ENCODE peak calls at places on chromosome 4, in eight cellular contexts. One of them, this sample, is unnamed.
A peak's percentile ranks its signal among the peaks of the same experiment; 100 is the strongest.

GRCh38 chr4:159048166-159048886 is 54.6 kb upstream of the RAPGEF2 start:
- DNase-seq in CD4-positive, CD25-positive, alpha-beta regulatory T cell: no peak
- DNase-seq in left lung: peak; percentile 74
- DNase-seq in caudate nucleus: peak; percentile 6
- DNase-seq in body of pancreas: peak; percentile 76
- DNase-seq in CD4-positive, alpha-beta memory T cell: no peak
- DNase-seq in PC-9: peak; percentile 55
- DNase-seq in Panc1: peak; percentile 15
- DNase-seq in this sample: peak; percentile 81

GRCh38 chr4:174540175-174540574 is 17.9 kb upstream of the HPGD start:
- DNase-seq in left lung: no peak
- DNase-seq in CD4-positive, CD25-positive, alpha-beta regulatory T cell: no peak
- DNase-seq in Panc1: no peak
- DNase-seq in caudate nucleus: no peak
- DNase-seq in PC-9: no peak
- DNase-seq in CD4-positive, alpha-beta memory T cell: no peak
- DNase-seq in body of pancreas: no peak
- DNase-seq in this sample: no peak

GRCh38 chr4:65340382-65341109 is 329.7 kb downstream of the EPHA5 start:
- DNase-seq in PC-9: no peak
- DNase-seq in caudate nucleus: no peak
- DNase-seq in left lung: no peak
- DNase-seq in Panc1: no peak
- DNase-seq in CD4-positive, CD25-positive, alpha-beta regulatory T cell: no peak
- DNase-seq in CD4-positive, alpha-beta memory T cell: no peak
- DNase-seq in body of pancreas: no peak
- DNase-seq in this sample: no peak

GRCh38 chr4:58301384-58301783 is 1191.2 kb upstream of the IGFBP7 start:
- DNase-seq in body of pancreas: peak; percentile 16
- DNase-seq in Panc1: no peak
- DNase-seq in left lung: no peak
- DNase-seq in PC-9: no peak
- DNase-seq in CD4-positive, alpha-beta memory T cell: no peak
- DNase-seq in CD4-positive, CD25-positive, alpha-beta regulatory T cell: no peak
- DNase-seq in caudate nucleus: no peak
- DNase-seq in this sample: no peak

GRCh38 chr4:3224971-3225850 is 23.7 kb upstream of the MSANTD1 start:
- DNase-seq in PC-9: no peak
- DNase-seq in CD4-positive, CD25-positive, alpha-beta regulatory T cell: no peak
- DNase-seq in CD4-positive, alpha-beta memory T cell: no peak
- DNase-seq in body of pancreas: peak; percentile 10
- DNase-seq in Panc1: no peak
- DNase-seq in left lung: peak; percentile 31
- DNase-seq in caudate nucleus: no peak
- DNase-seq in this sample: peak; percentile 47

GRCh38 chr4:3786196-3786869 is 20.1 kb downstream of the ADRA2C start:
- DNase-seq in caudate nucleus: peak; percentile 47
- DNase-seq in Panc1: no peak
- DNase-seq in CD4-positive, CD25-positive, alpha-beta regulatory T cell: no peak
- DNase-seq in PC-9: no peak
- DNase-seq in left lung: no peak
- DNase-seq in body of pancreas: peak; percentile 68
- DNase-seq in CD4-positive, alpha-beta memory T cell: no peak
- DNase-seq in this sample: no peak

GRCh38 chr4:30600246-30600645 is 119.9 kb upstream of the PCDH7 start:
- DNase-seq in PC-9: no peak
- DNase-seq in Panc1: no peak
- DNase-seq in body of pancreas: no peak
- DNase-seq in left lung: no peak
- DNase-seq in CD4-positive, alpha-beta memory T cell: no peak
- DNase-seq in caudate nucleus: no peak
- DNase-seq in CD4-positive, CD25-positive, alpha-beta regulatory T cell: no peak
- DNase-seq in this sample: no peak

GRCh38 chr4:2824329-2825183 is 19.1 kb upstream of the ADD1 start:
- DNase-seq in caudate nucleus: no peak
- DNase-seq in CD4-positive, CD25-positive, alpha-beta regulatory T cell: no peak
- DNase-seq in body of pancreas: no peak
- DNase-seq in Panc1: no peak
- DNase-seq in PC-9: no peak
- DNase-seq in CD4-positive, alpha-beta memory T cell: no peak
- DNase-seq in left lung: no peak
- DNase-seq in this sample: peak; percentile 41

GRCh38 chr4:10346023-10346422 is 111.2 kb downstream of the ZNF518B start:
- DNase-seq in Panc1: no peak
- DNase-seq in CD4-positive, CD25-positive, alpha-beta regulatory T cell: no peak
- DNase-seq in body of pancreas: no peak
- DNase-seq in caudate nucleus: no peak
- DNase-seq in PC-9: no peak
- DNase-seq in CD4-positive, alpha-beta memory T cell: no peak
- DNase-seq in left lung: no peak
- DNase-seq in this sample: no peak

GRCh38 chr4:94877973-94878372 is 120.2 kb downstream of the BMPR1B start:
- DNase-seq in PC-9: no peak
- DNase-seq in CD4-positive, CD25-positive, alpha-beta regulatory T cell: no peak
- DNase-seq in Panc1: no peak
- DNase-seq in CD4-positive, alpha-beta memory T cell: no peak
- DNase-seq in left lung: no peak
- DNase-seq in body of pancreas: no peak
- DNase-seq in caudate nucleus: no peak
- DNase-seq in this sample: no peak

GRCh38 chr4:64230709-64231310 is 178.4 kb downstream of the TECRL start:
- DNase-seq in CD4-positive, alpha-beta memory T cell: no peak
- DNase-seq in body of pancreas: no peak
- DNase-seq in CD4-positive, CD25-positive, alpha-beta regulatory T cell: peak; percentile 1
- DNase-seq in left lung: no peak
- DNase-seq in Panc1: no peak
- DNase-seq in PC-9: no peak
- DNase-seq in caudate nucleus: no peak
- DNase-seq in this sample: no peak

GRCh38 chr4:184061582-184061981 is 156.1 kb downstream of the ENPP6 start:
- DNase-seq in PC-9: no peak
- DNase-seq in body of pancreas: no peak
- DNase-seq in CD4-positive, alpha-beta memory T cell: no peak
- DNase-seq in Panc1: no peak
- DNase-seq in left lung: no peak
- DNase-seq in caudate nucleus: no peak
- DNase-seq in CD4-positive, CD25-positive, alpha-beta regulatory T cell: no peak
- DNase-seq in this sample: no peak

GRCh38 chr4:84389406-84389805 is 109.7 kb downstream of the NKX6-1 start:
- DNase-seq in CD4-positive, alpha-beta memory T cell: no peak
- DNase-seq in left lung: no peak
- DNase-seq in body of pancreas: no peak
- DNase-seq in PC-9: no peak
- DNase-seq in caudate nucleus: no peak
- DNase-seq in CD4-positive, CD25-positive, alpha-beta regulatory T cell: no peak
- DNase-seq in Panc1: no peak
- DNase-seq in this sample: no peak

GRCh38 chr4:93018243-93018642 is 714.5 kb downstream of the GRID2 start:
- DNase-seq in CD4-positive, CD25-positive, alpha-beta regulatory T cell: no peak
- DNase-seq in CD4-positive, alpha-beta memory T cell: no peak
- DNase-seq in Panc1: no peak
- DNase-seq in PC-9: no peak
- DNase-seq in caudate nucleus: no peak
- DNase-seq in left lung: no peak
- DNase-seq in body of pancreas: no peak
- DNase-seq in this sample: no peak

GRCh38 chr4:161121451-161121850 is 1042.3 kb downstream of the FSTL5 start:
- DNase-seq in PC-9: no peak
- DNase-seq in Panc1: no peak
- DNase-seq in left lung: no peak
- DNase-seq in CD4-positive, CD25-positive, alpha-beta regulatory T cell: no peak
- DNase-seq in body of pancreas: no peak
- DNase-seq in CD4-positive, alpha-beta memory T cell: no peak
- DNase-seq in caudate nucleus: no peak
- DNase-seq in this sample: no peak

GRCh38 chr4:128859887-128860774 is 50.6 kb downstream of the JADE1 start:
- DNase-seq in CD4-positive, CD25-positive, alpha-beta regulatory T cell: no peak
- DNase-seq in CD4-positive, alpha-beta memory T cell: no peak
- DNase-seq in PC-9: no peak
- DNase-seq in body of pancreas: no peak
- DNase-seq in caudate nucleus: no peak
- DNase-seq in Panc1: no peak
- DNase-seq in left lung: no peak
- DNase-seq in this sample: no peak

GRCh38 chr4:61528595-61528994 is 328.5 kb downstream of the ADGRL3 start:
- DNase-seq in caudate nucleus: no peak
- DNase-seq in left lung: no peak
- DNase-seq in CD4-positive, alpha-beta memory T cell: no peak
- DNase-seq in CD4-positive, CD25-positive, alpha-beta regulatory T cell: no peak
- DNase-seq in PC-9: no peak
- DNase-seq in body of pancreas: no peak
- DNase-seq in Panc1: no peak
- DNase-seq in this sample: no peak

GRCh38 chr4:1297023-1297395 is 7.3 kb downstream of the MAEA start:
- DNase-seq in left lung: peak; percentile 25
- DNase-seq in Panc1: no peak
- DNase-seq in CD4-positive, CD25-positive, alpha-beta regulatory T cell: no peak
- DNase-seq in CD4-positive, alpha-beta memory T cell: no peak
- DNase-seq in PC-9: no peak
- DNase-seq in caudate nucleus: no peak
- DNase-seq in body of pancreas: no peak
- DNase-seq in this sample: no peak

GRCh38 chr4:74770511-74770910 is 23.8 kb downstream of the BTC start:
- DNase-seq in caudate nucleus: no peak
- DNase-seq in body of pancreas: no peak
- DNase-seq in left lung: no peak
- DNase-seq in PC-9: no peak
- DNase-seq in CD4-positive, alpha-beta memory T cell: no peak
- DNase-seq in Panc1: no peak
- DNase-seq in CD4-positive, CD25-positive, alpha-beta regulatory T cell: no peak
- DNase-seq in this sample: no peak

GRCh38 chr4:26140150-26140898 is 180.5 kb upstream of the RBPJ start:
- DNase-seq in PC-9: no peak
- DNase-seq in caudate nucleus: no peak
- DNase-seq in left lung: no peak
- DNase-seq in body of pancreas: no peak
- DNase-seq in Panc1: no peak
- DNase-seq in CD4-positive, CD25-positive, alpha-beta regulatory T cell: no peak
- DNase-seq in CD4-positive, alpha-beta memory T cell: no peak
- DNase-seq in this sample: no peak
- H3K27ac ChIP-seq in PC-9: no peak overlapping the region
- H3K27ac ChIP-seq in caudate nucleus: no peak overlapping the region
- H3K27ac ChIP-seq in left lung: no peak overlapping the region
- H3K27ac ChIP-seq in body of pancreas: no peak overlapping the region
- H3K27ac ChIP-seq in Panc1: no peak overlapping the region
- H3K27ac ChIP-seq in CD4-positive, CD25-positive, alpha-beta regulatory T cell: no peak overlapping the region
- H3K27ac ChIP-seq in CD4-positive, alpha-beta memory T cell: no peak overlapping the region
- H3K27ac ChIP-seq in this sample: no peak overlapping the region

DNA sequence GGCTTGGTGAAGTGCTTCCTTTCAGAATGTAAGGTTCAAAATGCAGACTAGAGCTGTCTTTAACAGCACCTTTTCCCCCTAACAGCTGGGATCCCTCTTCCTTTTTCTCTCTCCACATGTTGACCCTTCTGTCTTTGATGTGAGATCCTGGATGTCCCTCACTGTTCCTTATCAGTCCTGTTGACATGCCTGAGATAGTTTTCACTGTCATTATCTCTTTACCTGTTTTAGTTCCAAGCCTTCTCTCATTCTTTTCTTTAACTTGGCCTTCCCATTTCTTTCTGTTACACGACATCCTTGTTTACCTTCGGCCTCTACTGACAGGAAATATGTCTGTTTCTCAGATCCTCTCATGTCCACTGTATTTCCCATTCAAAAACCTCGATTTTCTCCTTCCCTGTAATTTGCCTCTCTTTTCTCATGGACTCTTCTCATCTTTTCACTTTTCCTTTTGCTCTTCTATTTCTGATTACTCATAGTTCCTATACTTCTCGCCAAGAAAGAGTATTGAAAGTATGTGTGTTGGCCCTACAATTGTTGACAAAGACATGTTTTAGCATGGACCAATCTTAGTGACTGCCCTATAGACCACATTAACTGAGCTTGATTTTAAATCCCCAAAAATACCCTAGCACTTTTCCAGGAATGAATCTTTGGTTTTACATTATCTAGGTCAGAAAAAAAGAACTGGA is 1.2 kb upstream of the SOWAHB start:
- DNase-seq in body of pancreas: no peak
- DNase-seq in left lung: no peak
- DNase-seq in CD4-positive, CD25-positive, alpha-beta regulatory T cell: no peak
- DNase-seq in CD4-positive, alpha-beta memory T cell: no peak
- DNase-seq in caudate nucleus: no peak
- DNase-seq in Panc1: no peak
- DNase-seq in PC-9: no peak
- DNase-seq in this sample: no peak
- H3K27ac ChIP-seq in body of pancreas: peak overlapping the region; percentile 97
- H3K27ac ChIP-seq in left lung: no peak overlapping the region
- H3K27ac ChIP-seq in CD4-positive, CD25-positive, alpha-beta regulatory T cell: no peak overlapping the region
- H3K27ac ChIP-seq in CD4-positive, alpha-beta memory T cell: no peak overlapping the region
- H3K27ac ChIP-seq in caudate nucleus: no peak overlapping the region
- H3K27ac ChIP-seq in Panc1: no peak overlapping the region
- H3K27ac ChIP-seq in PC-9: no peak overlapping the region
- H3K27ac ChIP-seq in this sample: no peak overlapping the region

DNA sequence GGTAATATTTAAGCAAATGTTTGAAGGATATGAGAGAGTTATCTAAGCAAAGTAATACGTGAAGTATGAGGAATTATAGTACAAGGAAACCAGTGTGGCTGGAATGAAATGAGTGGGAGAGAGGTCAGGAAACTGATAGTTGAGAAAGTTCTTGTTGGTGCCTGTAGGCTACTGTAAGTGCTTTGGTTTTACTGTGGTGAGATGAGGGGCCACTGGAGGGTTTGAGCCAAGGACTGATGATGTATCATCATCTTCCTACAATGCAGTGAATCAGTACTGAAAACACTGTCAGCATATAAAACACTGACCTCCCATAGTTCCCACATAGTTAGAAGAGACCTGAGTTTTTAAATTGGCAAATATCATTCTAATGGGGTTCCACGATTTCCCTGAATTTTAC is 367.5 kb upstream of the CTSO start:
- DNase-seq in CD4-positive, CD25-positive, alpha-beta regulatory T cell: no peak
- DNase-seq in caudate nucleus: no peak
- DNase-seq in CD4-positive, alpha-beta memory T cell: no peak
- DNase-seq in left lung: no peak
- DNase-seq in PC-9: peak; percentile 3
- DNase-seq in Panc1: no peak
- DNase-seq in body of pancreas: no peak
- DNase-seq in this sample: no peak
- H3K27ac ChIP-seq in CD4-positive, CD25-positive, alpha-beta regulatory T cell: no peak overlapping the region
- H3K27ac ChIP-seq in caudate nucleus: no peak overlapping the region
- H3K27ac ChIP-seq in CD4-positive, alpha-beta memory T cell: no peak overlapping the region
- H3K27ac ChIP-seq in left lung: no peak overlapping the region
- H3K27ac ChIP-seq in PC-9: no peak overlapping the region
- H3K27ac ChIP-seq in Panc1: no peak overlapping the region
- H3K27ac ChIP-seq in body of pancreas: no peak overlapping the region
- H3K27ac ChIP-seq in this sample: no peak overlapping the region

DNA sequence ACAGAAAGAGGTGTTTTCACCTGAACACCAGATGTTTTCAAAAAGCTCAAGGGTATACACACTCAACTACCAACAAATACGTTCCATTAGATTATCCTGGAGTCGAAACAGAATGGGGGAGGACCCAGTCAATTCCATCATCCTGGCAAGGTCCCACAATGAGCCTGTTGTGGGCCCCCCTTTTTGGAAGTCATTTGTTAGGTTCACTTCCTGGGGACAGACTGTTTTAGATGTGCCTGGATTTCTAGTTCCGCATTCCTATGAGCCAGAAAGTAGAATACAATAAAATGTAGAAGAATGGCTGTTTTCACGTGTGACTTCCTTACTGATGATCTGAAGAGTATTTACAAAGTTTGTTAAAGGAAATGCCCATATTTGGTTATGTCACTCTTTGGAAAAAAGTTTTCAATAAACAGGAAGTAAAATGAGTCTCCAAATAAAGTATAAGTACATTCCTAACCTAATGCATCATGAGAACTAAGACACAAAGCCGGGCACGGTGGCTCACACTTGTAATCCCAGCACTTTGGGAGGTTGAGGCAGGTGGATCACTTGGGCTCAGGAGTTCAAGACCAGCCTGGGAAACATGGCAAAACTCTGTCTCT is 192.5 kb downstream of the MAML3 start:
- DNase-seq in Panc1: no peak
- DNase-seq in CD4-positive, CD25-positive, alpha-beta regulatory T cell: no peak
- DNase-seq in caudate nucleus: no peak
- DNase-seq in PC-9: no peak
- DNase-seq in body of pancreas: no peak
- DNase-seq in left lung: no peak
- DNase-seq in CD4-positive, alpha-beta memory T cell: no peak
- DNase-seq in this sample: no peak
- H3K27ac ChIP-seq in Panc1: no peak overlapping the region
- H3K27ac ChIP-seq in CD4-positive, CD25-positive, alpha-beta regulatory T cell: no peak overlapping the region
- H3K27ac ChIP-seq in caudate nucleus: no peak overlapping the region
- H3K27ac ChIP-seq in PC-9: no peak overlapping the region
- H3K27ac ChIP-seq in body of pancreas: peak overlapping the region; percentile 63
- H3K27ac ChIP-seq in left lung: no peak overlapping the region
- H3K27ac ChIP-seq in CD4-positive, alpha-beta memory T cell: no peak overlapping the region
- H3K27ac ChIP-seq in this sample: peak overlapping the region; percentile 25

This sample was measured in lower lobe of right lung.